ENCODE peak calls at places on chromosomes 2 and 18, in five cellular contexts. P is stimulated activated CD4-positive, alpha-beta T cell treated with anti-CD3 and anti-CD28 coated beads, Interleukin-15, amount 100 ng/mL, for 48 hours; T is GM18507; V is NCI-H1436; I is HL-60. J is an unnamed sample.

GRCh38 chr2:236088368-236089057 is 79.7 kb downstream of the GBX2 start:
- DNase-seq in P (no peak), T (no peak), V (no peak), I (no peak), J (no peak)

GRCh38 chr2:177549171-177549570 is 156.6 kb downstream of the AGPS start:
- DNase-seq in P (no peak), T (no peak), V (no peak), I (no peak), J (no peak)

GRCh38 chr2:98093611-98094010 is 6.6 kb downstream of the VWA3B start:
- DNase-seq in P (no peak), T (no peak), V (no peak), I (no peak), J (no peak)

GRCh38 chr2:46539327-46540276 is 60.2 kb downstream of the TMEM247 start:
- DNase-seq in P (no peak), T (no peak), V (no peak), I (no peak), J (no peak)

GRCh38 chr2:55133467-55134315 is 83.4 kb upstream of the RTN4 start:
- DNase-seq in P (peak; percentile 30), T (peak; percentile 32), V (no peak), I (peak; percentile 26), J (no peak)

GRCh38 chr2:60054571-60055340 is 498.7 kb downstream of the BCL11A start:
- DNase-seq in P (no peak), T (no peak), V (no peak), I (no peak), J (no peak)

GRCh38 chr2:218405365-218406208 is 5.9 kb downstream of the CTDSP1 start:
- DNase-seq in P (no peak), T (no peak), V (no peak), I (no peak), J (no peak)

GRCh38 chr2:16644204-16644925 is 21.3 kb downstream of the CYRIA start:
- DNase-seq in P (no peak), T (no peak), V (no peak), I (no peak), J (no peak)

GRCh38 chr18:63788447-63789096 is 13.4 kb downstream of the SERPINB7 start:
- DNase-seq in P (peak; percentile 47), T (no peak), V (no peak), I (peak; percentile 47), J (peak; percentile 4)